ENCODE peak calls at places on chromosomes 11 and 22, in seven cellular contexts. H is H1, B is IMR-90, E is neuronal stem cell, T is mesendoderm, W is H9, K is trophoblast cell. J is an unnamed sample.
A peak's percentile ranks its signal among the peaks of the same experiment; 100 is the strongest.

GRCh38 chr11:119025099-119025473 is 5.6 kb downstream of the SLC37A4 start:
- DNase-seq in H (no peak), K (no peak), B (no peak), E (no peak), T (no peak), W (no peak), J (no peak)

GRCh38 chr11:119585038-119585666 is 143.8 kb downstream of the NECTIN1 start:
- DNase-seq in B (no peak), T (peak; percentile 66), E (peak; percentile 9), W (peak; percentile 76), K (no peak), H (peak; percentile 76), J (no peak)

GRCh38 chr22:17191163-17191562 is 28.1 kb downstream of the ADA2 start:
- DNase-seq in K (no peak), W (no peak), E (no peak), T (no peak), B (peak; percentile 55), H (no peak), J (peak; percentile 57)

GRCh38 chr22:35961480-35961902 is 67.1 kb downstream of the RBFOX2 start:
- DNase-seq in W (peak; percentile 80), T (peak; percentile 99), K (no peak), H (peak; percentile 59), B (peak; percentile 90), E (peak; percentile 79), J (peak; percentile 80)

GRCh38 chr11:44320289-44320973 is 10.5 kb upstream of the ALX4 start:
- DNase-seq in E (no peak), K (no peak), H (peak; percentile 59), T (no peak), W (no peak), B (no peak), J (no peak)

GRCh38 chr22:23496445-23496833 is 83.7 kb downstream of the IGLL1 start:
- DNase-seq in W (no peak), E (no peak), H (no peak), K (no peak), B (no peak), T (no peak), J (no peak)

GRCh38 chr11:110298298-110298765 is 1.9 kb upstream of the RDX start:
- DNase-seq in E (no peak), K (peak; percentile 88), H (no peak), T (peak; percentile 62), W (no peak), B (no peak), J (no peak)

GRCh38 chr22:23137905-23138520 is 3.8 kb downstream of the RSPH14 start:
- DNase-seq in K (no peak), T (peak; percentile 54), W (no peak), E (no peak), H (no peak), B (no peak), J (no peak)

GRCh38 chr22:32850591-32851517 is 49.3 kb downstream of the TIMP3 start:
- DNase-seq in T (no peak), H (no peak), E (no peak), K (peak; percentile 78), B (no peak), W (no peak), J (peak; percentile 32)

GRCh38 chr11:61908730-61909622 is 8.4 kb downstream of the RAB3IL1 start:
- DNase-seq in B (no peak), W (no peak), T (no peak), K (no peak), E (no peak), H (no peak), J (no peak)

GRCh38 chr22:23180893-23181762 is 819 bp downstream of the BCR start:
- DNase-seq in B (no peak), W (no peak), K (peak; percentile 54), E (no peak), T (peak; percentile 55), H (no peak), J (no peak)

GRCh38 chr22:22854466-22854865 is 33.1 kb upstream of the IGLL5 start:
- DNase-seq in E (no peak), K (no peak), H (no peak), T (no peak), B (no peak), W (no peak), J (no peak)

GRCh38 chr11:116697639-116698038 is 75.1 kb downstream of the BUD13 start:
- DNase-seq in H (peak; percentile 29), B (no peak), E (no peak), T (no peak), K (no peak), W (no peak), J (no peak)

GRCh38 chr11:121194731-121195596 is 93.9 kb downstream of the TECTA start:
- DNase-seq in K (peak; percentile 84), H (peak; percentile 64), T (peak; percentile 74), W (peak; percentile 53), E (peak; percentile 70), B (peak; percentile 64), J (peak; percentile 68)

GRCh38 chr11:72771507-72771906 is 19.3 kb upstream of the ARAP1 start:
- DNase-seq in H (no peak), B (peak; percentile 72), T (peak; percentile 35), E (no peak), K (no peak), W (no peak), J (peak; percentile 78)

GRCh38 chr22:17366830-17367229 is 2.4 kb upstream of the CECR2 start:
- DNase-seq in K (peak; percentile 28), E (peak; percentile 40), T (peak; percentile 89), B (no peak), W (peak; percentile 85), H (peak; percentile 79), J (no peak)

DNA sequence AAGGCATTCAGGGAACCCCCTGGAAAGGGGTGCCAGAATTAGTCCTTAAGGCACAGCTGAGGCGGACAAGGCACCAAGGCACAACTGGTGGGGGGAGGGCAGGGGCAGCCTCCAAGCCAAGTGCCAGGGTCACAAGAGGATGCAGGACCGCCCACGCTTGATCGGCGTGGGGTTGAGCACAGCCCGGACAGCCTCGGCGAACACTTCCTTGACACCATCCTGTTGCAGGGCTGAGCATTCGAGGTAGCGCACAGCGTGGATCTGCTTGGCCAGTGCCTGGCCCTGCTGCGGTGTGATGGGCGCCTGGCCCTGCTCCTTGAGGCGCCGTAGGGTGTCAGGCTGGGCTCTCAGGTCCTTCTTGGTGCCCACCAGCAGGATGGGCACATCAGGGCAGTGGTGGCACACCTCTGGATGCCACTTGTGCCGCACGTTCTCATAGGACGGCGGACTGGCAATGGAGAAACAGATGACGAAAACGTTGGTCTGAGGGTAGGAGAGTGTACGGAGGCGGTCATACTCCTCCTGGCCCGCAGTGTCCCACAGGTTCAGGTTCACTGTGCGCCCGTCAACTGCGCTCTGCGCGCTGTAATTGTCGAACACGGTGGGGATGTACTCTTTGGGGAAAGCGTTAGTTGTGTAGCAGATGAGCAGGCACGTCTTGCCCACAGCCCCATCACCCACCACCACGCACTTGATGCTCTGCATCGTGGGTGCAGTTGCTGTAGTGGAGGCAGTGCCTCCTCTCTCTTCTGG is 13.1 kb downstream of the RHOG start:
- DNase-seq in H (no peak), B (no peak), K (no peak), W (no peak), E (no peak), T (no peak), J (no peak)
- H2AK5ac ChIP-seq in H (peak overlapping the region; percentile 30), B (no peak overlapping the region), K (no peak overlapping the region), W (no peak overlapping the region), E (no peak overlapping the region), T (no peak overlapping the region), J (no peak overlapping the region)

DNA sequence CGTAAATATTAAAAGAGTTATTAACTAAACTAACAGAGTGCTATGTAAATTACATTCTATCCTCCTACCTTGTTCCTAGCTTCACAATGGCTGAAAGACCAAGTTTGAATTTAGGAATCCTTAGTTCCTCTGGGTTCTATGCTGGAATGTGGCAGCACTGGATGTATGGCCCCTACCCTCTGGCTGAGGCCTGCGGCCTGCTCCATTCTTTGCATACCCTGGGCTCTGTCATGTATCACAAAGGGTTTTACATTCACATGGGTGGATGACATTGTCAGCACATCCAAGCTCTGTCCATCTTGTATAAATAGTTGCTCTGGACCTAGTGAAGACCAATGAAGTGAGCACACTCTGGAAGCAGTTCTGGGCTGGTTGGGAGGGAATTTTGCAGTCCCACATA is 54.5 kb downstream of the AASDHPPT start:
- DNase-seq in T (peak; percentile 18), K (peak; percentile 91), H (no peak), W (peak; percentile 30), B (no peak), E (no peak), J (no peak)
- H2AK5ac ChIP-seq in T (no peak overlapping the region), K (no peak overlapping the region), H (peak overlapping the region; percentile 34), W (no peak overlapping the region), B (no peak overlapping the region), E (no peak overlapping the region), J (no peak overlapping the region)

DNA sequence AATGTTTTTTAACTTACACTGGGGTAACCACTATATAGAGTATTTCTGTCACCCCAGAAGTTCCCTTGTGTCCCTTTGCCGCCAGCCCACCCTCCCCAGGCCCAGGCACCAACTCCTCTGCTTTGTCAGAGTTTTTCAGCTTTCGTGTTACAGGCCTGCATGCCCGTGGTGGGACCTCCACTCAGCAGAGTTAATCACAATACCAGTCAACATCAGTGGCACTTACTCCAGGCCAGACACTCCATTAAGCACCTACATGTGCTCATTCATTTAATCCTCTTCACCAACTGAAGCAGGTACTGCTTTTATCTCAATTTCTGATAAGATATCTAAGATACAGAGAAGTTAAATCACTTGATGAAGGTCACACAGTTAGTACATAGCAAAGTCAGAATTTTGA is 63.3 kb downstream of the LIF start:
- DNase-seq in H (no peak), W (no peak), B (no peak), K (no peak), T (peak; percentile 68), E (no peak), J (peak; percentile 41)
- H2AK5ac ChIP-seq in H (no peak overlapping the region), W (no peak overlapping the region), B (peak overlapping the region; percentile 98), K (peak overlapping the region; percentile 72), T (no peak overlapping the region), E (no peak overlapping the region), J (peak overlapping the region; percentile 88)

GRCh38 chr11:130816516-130816915 is 99.8 kb downstream of the SNX19 start:
- DNase-seq in W (no peak), T (no peak), E (no peak), H (no peak), K (no peak), B (no peak), J (no peak)

GRCh38 chr11:130815921-130816320 is 100.4 kb downstream of the SNX19 start:
- DNase-seq in H (no peak), W (no peak), T (no peak), K (no peak), B (no peak), E (no peak), J (no peak)

GRCh38 chr11:130815074-130815802 is 101.0 kb downstream of the SNX19 start:
- DNase-seq in B (no peak), E (no peak), H (no peak), T (no peak), K (no peak), W (no peak), J (no peak)

GRCh38 chr11:130817608-130817944 is 98.7 kb downstream of the SNX19 start:
- DNase-seq in H (no peak), W (no peak), B (peak; percentile 86), K (peak; percentile 78), T (no peak), E (no peak), J (peak; percentile 48)

DNA sequence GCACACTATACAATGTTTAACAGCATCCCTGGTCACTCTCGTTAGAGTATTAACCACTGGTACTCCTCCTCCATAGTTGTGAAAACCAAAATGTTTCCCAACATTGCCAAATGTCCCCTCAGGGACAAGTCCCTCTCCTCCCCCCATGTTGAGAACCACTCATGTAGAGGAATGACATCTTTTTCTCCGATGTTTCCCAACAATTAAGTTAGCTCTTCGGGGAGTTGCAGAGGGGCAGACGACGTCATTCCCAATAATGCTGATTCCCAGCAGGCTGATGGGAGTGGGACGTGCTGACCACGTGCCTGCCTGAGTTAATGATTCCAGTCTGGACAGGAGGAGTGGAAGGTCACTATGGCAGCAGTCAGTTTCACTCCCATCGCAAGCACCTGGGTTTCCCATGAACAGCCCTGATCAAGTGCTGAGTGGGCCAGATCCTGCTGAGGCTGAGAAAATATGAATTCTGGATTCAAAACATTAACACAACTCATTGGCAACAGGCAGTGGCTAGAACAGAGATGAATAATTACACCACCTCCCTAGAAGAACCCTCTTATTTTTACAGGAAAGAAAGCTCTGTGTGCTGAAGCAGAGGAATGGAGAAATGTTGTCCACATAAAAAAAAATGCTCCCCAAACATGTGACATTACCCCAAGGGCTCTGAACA is 99.2 kb downstream of the SNX19 start:
- DNase-seq in W (no peak), K (no peak), H (no peak), E (no peak), T (no peak), B (no peak), J (no peak)
- H2AK5ac ChIP-seq in W (no peak overlapping the region), K (no peak overlapping the region), H (no peak overlapping the region), E (no peak overlapping the region), T (no peak overlapping the region), B (no peak overlapping the region), J (peak overlapping the region; percentile 37)

J was measured in mesenchymal stem cell.